ENCODE peak calls at places on chromosomes 16 and 17, in six cellular contexts. One of them, this sample, is unnamed.

GRCh38 chr16:60392380-60392779 is 1643.9 kb downstream of the CDH8 start:
- DNase-seq in SK-N-SH: no peak
- DNase-seq in K562: no peak
- DNase-seq in HepG2: no peak
- DNase-seq in GM12878: no peak
- DNase-seq in HCT116: no peak
- DNase-seq in this sample: no peak

GRCh38 chr16:51641191-51641765 is 490.2 kb upstream of the SALL1 start:
- DNase-seq in SK-N-SH: no peak
- DNase-seq in K562: no peak
- DNase-seq in HepG2: no peak
- DNase-seq in GM12878: no peak
- DNase-seq in HCT116: no peak
- DNase-seq in this sample: no peak

GRCh38 chr16:27980076-27980775 is 83.3 kb downstream of the GSG1L start:
- DNase-seq in SK-N-SH: no peak
- DNase-seq in K562: no peak
- DNase-seq in HepG2: no peak
- DNase-seq in GM12878: no peak
- DNase-seq in HCT116: no peak
- DNase-seq in this sample: no peak

GRCh38 chr17:78173025-78173715 is 4.8 kb downstream of the SYNGR2 start:
- DNase-seq in SK-N-SH: no peak
- DNase-seq in K562: no peak
- DNase-seq in HepG2: no peak
- DNase-seq in GM12878: peak; percentile 66
- DNase-seq in HCT116: no peak
- DNase-seq in this sample: no peak

GRCh38 chr17:2214887-2215615 is 88.5 kb downstream of the SMG6 start:
- DNase-seq in SK-N-SH: peak; percentile 43
- DNase-seq in K562: no peak
- DNase-seq in HepG2: no peak
- DNase-seq in GM12878: no peak
- DNase-seq in HCT116: no peak
- DNase-seq in this sample: no peak

GRCh38 chr17:33273743-33274410 is 19.2 kb downstream of the ASIC2 start:
- DNase-seq in SK-N-SH: no peak
- DNase-seq in K562: no peak
- DNase-seq in HepG2: no peak
- DNase-seq in GM12878: no peak
- DNase-seq in HCT116: no peak
- DNase-seq in this sample: no peak

GRCh38 chr17:45288825-45289224 is 26.9 kb upstream of the SPATA32 start:
- DNase-seq in SK-N-SH: no peak
- DNase-seq in K562: no peak
- DNase-seq in HepG2: no peak
- DNase-seq in GM12878: no peak
- DNase-seq in HCT116: no peak
- DNase-seq in this sample: no peak

GRCh38 chr16:79171504-79172240 is 428.9 kb downstream of the MAF start:
- DNase-seq in SK-N-SH: peak; percentile 38
- DNase-seq in K562: no peak
- DNase-seq in HepG2: no peak
- DNase-seq in GM12878: no peak
- DNase-seq in HCT116: no peak
- DNase-seq in this sample: peak; percentile 13

GRCh38 chr17:38361700-38362465 is 10.2 kb downstream of the SOCS7 start:
- DNase-seq in SK-N-SH: no peak
- DNase-seq in K562: no peak
- DNase-seq in HepG2: no peak
- DNase-seq in GM12878: no peak
- DNase-seq in HCT116: no peak
- DNase-seq in this sample: no peak

GRCh38 chr17:83179811-83180210 is 100.4 kb downstream of the METRNL start:
- DNase-seq in SK-N-SH: no peak
- DNase-seq in K562: no peak
- DNase-seq in HepG2: no peak
- DNase-seq in GM12878: no peak
- DNase-seq in HCT116: no peak
- DNase-seq in this sample: no peak

GRCh38 chr17:63911657-63912100 is 621 bp upstream of the CSHL1 start:
- DNase-seq in SK-N-SH: peak; percentile 88
- DNase-seq in K562: peak; percentile 74
- DNase-seq in HepG2: no peak
- DNase-seq in GM12878: no peak
- DNase-seq in HCT116: peak; percentile 16
- DNase-seq in this sample: peak; percentile 39

GRCh38 chr16:64434526-64435069 is 687.3 kb downstream of the CDH11 start:
- DNase-seq in SK-N-SH: no peak
- DNase-seq in K562: no peak
- DNase-seq in HepG2: no peak
- DNase-seq in GM12878: no peak
- DNase-seq in HCT116: no peak
- DNase-seq in this sample: no peak

GRCh38 chr16:10552998-10553491 is 27.4 kb downstream of the EMP2 start:
- DNase-seq in SK-N-SH: peak; percentile 37
- DNase-seq in K562: peak; percentile 93
- DNase-seq in HepG2: no peak
- DNase-seq in GM12878: peak; percentile 49
- DNase-seq in HCT116: no peak
- DNase-seq in this sample: no peak

GRCh38 chr17:78133971-78134898 is 3.7 kb downstream of the TMC8 start:
- DNase-seq in SK-N-SH: peak; percentile 84
- DNase-seq in K562: peak; percentile 73
- DNase-seq in HepG2: peak; percentile 83
- DNase-seq in GM12878: no peak
- DNase-seq in HCT116: peak; percentile 70
- DNase-seq in this sample: peak; percentile 77

GRCh38 chr17:4858880-4859260 is 25.7 kb downstream of the MINK1 start:
- DNase-seq in SK-N-SH: peak; percentile 83
- DNase-seq in K562: no peak
- DNase-seq in HepG2: no peak
- DNase-seq in GM12878: no peak
- DNase-seq in HCT116: no peak
- DNase-seq in this sample: peak; percentile 32

GRCh38 chr17:81514735-81515529 is 2.3 kb upstream of the ACTG1 start:
- DNase-seq in SK-N-SH: peak; percentile 90
- DNase-seq in K562: peak; percentile 31
- DNase-seq in HepG2: peak; percentile 73
- DNase-seq in GM12878: no peak
- DNase-seq in HCT116: peak; percentile 71
- DNase-seq in this sample: peak; percentile 85

GRCh38 chr17:79535728-79536025 is 75.2 kb downstream of the RBFOX3 start:
- DNase-seq in SK-N-SH: no peak
- DNase-seq in K562: no peak
- DNase-seq in HepG2: no peak
- DNase-seq in GM12878: no peak
- DNase-seq in HCT116: no peak
- DNase-seq in this sample: no peak

GRCh38 chr16:2054543-2055245 is 6.9 kb downstream of the TSC2 start:
- DNase-seq in SK-N-SH: no peak
- DNase-seq in K562: no peak
- DNase-seq in HepG2: no peak
- DNase-seq in GM12878: no peak
- DNase-seq in HCT116: no peak
- DNase-seq in this sample: no peak

GRCh38 chr17:4551141-4551540 is 4.0 kb downstream of the MYBBP1A start:
- DNase-seq in SK-N-SH: peak; percentile 43
- DNase-seq in K562: no peak
- DNase-seq in HepG2: peak; percentile 41
- DNase-seq in GM12878: no peak
- DNase-seq in HCT116: no peak
- DNase-seq in this sample: no peak

GRCh38 chr16:71995038-71995437 is 5.2 kb downstream of the PKD1L3 start:
- DNase-seq in SK-N-SH: no peak
- DNase-seq in K562: no peak
- DNase-seq in HepG2: no peak
- DNase-seq in GM12878: no peak
- DNase-seq in HCT116: no peak
- DNase-seq in this sample: no peak

GRCh38 chr17:49063652-49064051 is 66.5 kb downstream of the IGF2BP1 start:
- DNase-seq in SK-N-SH: no peak
- DNase-seq in K562: no peak
- DNase-seq in HepG2: no peak
- DNase-seq in GM12878: no peak
- DNase-seq in HCT116: no peak
- DNase-seq in this sample: no peak

GRCh38 chr16:7268182-7268581 is 64.5 kb upstream of the RBFOX1 start:
- DNase-seq in SK-N-SH: peak; percentile 46
- DNase-seq in K562: peak; percentile 49
- DNase-seq in HepG2: peak; percentile 44
- DNase-seq in GM12878: no peak
- DNase-seq in HCT116: no peak
- DNase-seq in this sample: peak; percentile 19

GRCh38 chr17:40168262-40168832 is 8.9 kb upstream of the RAPGEFL1 start:
- DNase-seq in SK-N-SH: peak; percentile 65
- DNase-seq in K562: peak; percentile 51
- DNase-seq in HepG2: peak; percentile 77
- DNase-seq in GM12878: peak; percentile 15
- DNase-seq in HCT116: peak; percentile 28
- DNase-seq in this sample: peak; percentile 62

GRCh38 chr17:69800870-69801269 is 274.2 kb upstream of the KCNJ16 start:
- DNase-seq in SK-N-SH: no peak
- DNase-seq in K562: no peak
- DNase-seq in HepG2: no peak
- DNase-seq in GM12878: no peak
- DNase-seq in HCT116: no peak
- DNase-seq in this sample: no peak

GRCh38 chr17:74736423-74737298 is at the start of gene RAB37:
- DNase-seq in SK-N-SH: peak; percentile 82
- DNase-seq in K562: no peak
- DNase-seq in HepG2: peak; percentile 99
- DNase-seq in GM12878: no peak
- DNase-seq in HCT116: peak; percentile 47
- DNase-seq in this sample: no peak
- TF ChIP-seq JUND in SK-N-SH: no peak
- TF ChIP-seq JUND in K562: no peak
- TF ChIP-seq JUND in HepG2: no peak
- TF ChIP-seq JUND in GM12878: peak; percentile 9
- TF ChIP-seq JUND in HCT116: no peak
- TF ChIP-seq JUND in this sample: no peak

GRCh38 chr17:66964083-66964771 is at the start of gene CACNG4:
- DNase-seq in SK-N-SH: peak; percentile 95
- DNase-seq in K562: no peak
- DNase-seq in HepG2: no peak
- DNase-seq in GM12878: no peak
- DNase-seq in HCT116: no peak
- DNase-seq in this sample: peak; percentile 73
- TF ChIP-seq JUND in SK-N-SH: no peak
- TF ChIP-seq JUND in K562: no peak
- TF ChIP-seq JUND in HepG2: no peak
- TF ChIP-seq JUND in GM12878: no peak
- TF ChIP-seq JUND in HCT116: no peak
- TF ChIP-seq JUND in this sample: no peak

DNA sequence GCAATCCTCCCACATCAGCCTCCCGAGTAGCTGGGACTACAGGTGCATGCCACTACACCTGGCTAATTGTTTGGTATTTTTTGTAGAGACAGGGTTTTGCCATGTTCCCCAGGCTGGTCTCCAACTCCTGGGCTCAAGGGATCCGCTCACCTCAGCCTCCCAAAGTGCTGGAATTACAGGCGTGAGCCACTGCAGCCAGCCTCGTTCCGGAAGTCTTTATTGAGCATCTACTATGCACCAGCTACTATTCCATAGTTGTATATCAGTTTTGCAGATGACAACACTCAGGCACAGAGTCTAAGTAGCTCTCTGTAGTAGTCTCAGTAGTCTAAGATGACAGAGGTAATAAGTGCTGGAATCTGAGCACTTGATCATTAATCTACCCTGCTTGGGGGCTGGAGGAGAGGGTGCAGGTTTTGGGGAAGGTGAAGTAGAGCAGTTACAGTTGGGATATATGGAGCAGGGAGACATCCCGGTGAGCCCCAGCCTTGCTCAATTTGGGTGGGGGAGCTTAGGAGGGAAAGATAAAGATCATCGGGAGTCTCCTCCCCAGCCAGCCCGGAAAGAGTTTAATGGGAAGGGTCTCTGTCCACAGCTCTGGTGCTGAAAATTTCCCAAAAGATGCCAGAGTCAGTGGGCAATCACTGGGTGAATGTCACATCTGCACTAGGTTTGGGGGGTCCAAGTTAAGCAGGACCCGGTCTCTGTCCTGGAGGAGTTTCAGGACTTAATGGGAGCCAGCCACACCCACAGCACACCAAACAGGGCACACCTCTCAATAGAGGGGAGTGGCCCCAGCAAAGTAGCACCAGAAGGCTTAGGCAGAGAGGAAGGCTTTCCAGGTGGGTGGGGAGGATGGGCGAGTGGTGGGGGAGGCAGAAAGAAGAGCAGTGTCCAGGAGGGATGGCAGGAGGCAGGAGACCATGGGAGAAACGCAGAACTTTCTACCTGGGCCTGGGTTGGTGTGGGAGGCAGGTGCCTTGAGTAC is 1.7 kb downstream of the OTOP3 start:
- DNase-seq in SK-N-SH: no peak
- DNase-seq in K562: no peak
- DNase-seq in HepG2: no peak
- DNase-seq in GM12878: no peak
- DNase-seq in HCT116: no peak
- DNase-seq in this sample: peak; percentile 42
- TF ChIP-seq JUND in SK-N-SH: no peak
- TF ChIP-seq JUND in K562: no peak
- TF ChIP-seq JUND in HepG2: no peak
- TF ChIP-seq JUND in GM12878: no peak
- TF ChIP-seq JUND in HCT116: no peak
- TF ChIP-seq JUND in this sample: no peak

DNA sequence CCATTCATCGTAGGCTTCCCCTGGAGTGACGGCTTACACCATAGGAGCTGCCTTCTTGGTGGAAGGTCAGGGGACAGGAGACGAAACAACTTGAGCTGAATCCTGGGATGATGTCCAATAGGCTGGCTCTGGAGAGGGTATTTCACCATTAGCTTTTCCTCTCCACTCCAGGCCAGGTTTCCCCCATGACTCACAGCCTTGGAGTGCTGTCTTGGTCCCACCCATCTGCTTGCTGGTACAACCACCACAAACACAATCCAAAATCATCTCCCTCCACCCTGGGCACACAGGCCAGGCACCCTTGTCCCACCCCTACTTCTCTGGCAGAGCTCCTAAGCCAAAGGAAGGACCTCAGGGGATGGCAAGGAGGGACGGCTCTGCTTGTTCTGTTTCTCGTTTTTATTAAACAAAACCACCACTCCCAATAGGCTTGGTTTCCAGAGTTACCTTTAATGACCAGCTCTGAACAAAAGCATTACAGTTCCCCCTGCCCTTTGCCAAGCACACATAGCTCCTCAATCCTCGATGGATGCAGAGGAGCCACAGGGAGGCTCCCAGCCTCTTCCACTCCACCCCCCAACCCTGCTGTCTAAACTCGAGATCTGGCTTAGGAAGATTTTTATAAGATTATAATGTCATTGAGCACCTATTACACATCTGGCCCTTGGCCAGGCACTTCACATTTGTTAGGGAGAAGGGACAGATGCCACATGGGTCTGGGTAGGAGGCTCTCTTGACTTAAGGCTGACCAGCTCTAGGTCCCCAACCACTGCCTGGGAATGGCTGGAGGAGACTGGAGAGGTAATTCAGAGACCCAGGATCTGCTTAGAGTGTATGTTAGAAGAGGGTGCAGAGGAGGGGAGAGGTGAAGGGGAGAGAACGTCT is 13.3 kb downstream of the CAVIN1 start:
- DNase-seq in SK-N-SH: no peak
- DNase-seq in K562: no peak
- DNase-seq in HepG2: no peak
- DNase-seq in GM12878: no peak
- DNase-seq in HCT116: peak; percentile 69
- DNase-seq in this sample: no peak
- TF ChIP-seq JUND in SK-N-SH: peak; percentile 71
- TF ChIP-seq JUND in K562: no peak
- TF ChIP-seq JUND in HepG2: no peak
- TF ChIP-seq JUND in GM12878: no peak
- TF ChIP-seq JUND in HCT116: peak; percentile 72
- TF ChIP-seq JUND in this sample: no peak

GRCh38 chr17:57879437-57880085 is 29.7 kb upstream of the MRPS23 start:
- DNase-seq in SK-N-SH: no peak
- DNase-seq in K562: no peak
- DNase-seq in HepG2: peak; percentile 84
- DNase-seq in GM12878: no peak
- DNase-seq in HCT116: no peak
- DNase-seq in this sample: no peak
- TF ChIP-seq JUND in SK-N-SH: no peak
- TF ChIP-seq JUND in K562: no peak
- TF ChIP-seq JUND in HepG2: no peak
- TF ChIP-seq JUND in GM12878: no peak
- TF ChIP-seq JUND in HCT116: no peak
- TF ChIP-seq JUND in this sample: no peak